ENCODE peak calls at places on chromosome 21, in nine cellular contexts. I, D, Q, K, C, G, O, X and R are unnamed samples.

GRCh38 chr21:30996728-30997127 is 41.5 kb downstream of the KRTAP19-8 start:
- DNase-seq in I (peak; percentile 14), D (no peak), Q (no peak), K (no peak), C (no peak), G (no peak), O (peak; percentile 11), X (no peak), R (no peak)

GRCh38 chr21:31191553-31191952 is 152.5 kb downstream of the TIAM1 start:
- DNase-seq in I (no peak), D (no peak), Q (no peak), K (no peak), C (no peak), G (no peak), O (no peak), X (no peak), R (no peak)

GRCh38 chr21:44684077-44684476 is 2.1 kb upstream of the KRTAP12-1 start:
- DNase-seq in I (no peak), D (no peak), Q (no peak), K (no peak), C (no peak), G (no peak), O (no peak), X (no peak), R (peak; percentile 56)

GRCh38 chr21:17854771-17855170 is 35.6 kb upstream of the C21orf91 start:
- DNase-seq in I (no peak), D (no peak), Q (no peak), K (no peak), C (no peak), G (no peak), O (no peak), X (no peak), R (no peak)

GRCh38 chr21:44801468-44802395 is at the start of gene UBE2G2:
- DNase-seq in I (peak; percentile 94), D (peak; percentile 58), Q (peak; percentile 89), K (peak; percentile 92), C (peak; percentile 83), G (peak; percentile 81), O (peak; percentile 83), X (peak; percentile 90), R (peak; percentile 96)

GRCh38 chr21:44837537-44837936 is 19.7 kb upstream of the SUMO3 start:
- DNase-seq in I (no peak), D (no peak), Q (no peak), K (peak; percentile 26), C (no peak), G (no peak), O (no peak), X (no peak), R (no peak)

GRCh38 chr21:29513535-29513934 is 214.8 kb downstream of the BACH1 start:
- DNase-seq in I (no peak), D (no peak), Q (no peak), K (no peak), C (no peak), G (no peak), O (no peak), X (no peak), R (no peak)

GRCh38 chr21:16082038-16082816 is 352.4 kb downstream of the USP25 start:
- DNase-seq in I (no peak), D (no peak), Q (no peak), K (no peak), C (no peak), G (no peak), O (peak; percentile 47), X (no peak), R (no peak)

GRCh38 chr21:15264084-15264483 is 199.3 kb upstream of the NRIP1 start:
- DNase-seq in I (no peak), D (no peak), Q (no peak), K (no peak), C (no peak), G (no peak), O (no peak), X (no peak), R (no peak)

GRCh38 chr21:16455978-16456377 is 726.2 kb downstream of the USP25 start:
- DNase-seq in I (no peak), D (no peak), Q (no peak), K (no peak), C (no peak), G (no peak), O (peak; percentile 4), X (peak; percentile 20), R (no peak)

GRCh38 chr21:14901482-14901958 is 163.3 kb downstream of the NRIP1 start:
- DNase-seq in I (no peak), D (no peak), Q (no peak), K (no peak), C (no peak), G (no peak), O (no peak), X (no peak), R (no peak)

GRCh38 chr21:28378026-28378425 is 614.7 kb downstream of the LTN1 start:
- DNase-seq in I (no peak), D (no peak), Q (no peak), K (no peak), C (no peak), G (no peak), O (no peak), X (no peak), R (no peak)

GRCh38 chr21:15731243-15731613 is 1.4 kb downstream of the USP25 start:
- DNase-seq in I (no peak), D (no peak), Q (no peak), K (no peak), C (no peak), G (no peak), O (no peak), X (no peak), R (no peak)

GRCh38 chr21:39721885-39722284 is 23.1 kb upstream of the IGSF5 start:
- DNase-seq in I (no peak), D (no peak), Q (no peak), K (no peak), C (no peak), G (no peak), O (no peak), X (no peak), R (no peak)

GRCh38 chr21:17512245-17513213 is at the start of gene CXADR:
- DNase-seq in I (no peak), D (no peak), Q (peak; percentile 93), K (no peak), C (peak; percentile 34), G (peak; percentile 94), O (peak; percentile 95), X (peak; percentile 89), R (no peak)

DNA sequence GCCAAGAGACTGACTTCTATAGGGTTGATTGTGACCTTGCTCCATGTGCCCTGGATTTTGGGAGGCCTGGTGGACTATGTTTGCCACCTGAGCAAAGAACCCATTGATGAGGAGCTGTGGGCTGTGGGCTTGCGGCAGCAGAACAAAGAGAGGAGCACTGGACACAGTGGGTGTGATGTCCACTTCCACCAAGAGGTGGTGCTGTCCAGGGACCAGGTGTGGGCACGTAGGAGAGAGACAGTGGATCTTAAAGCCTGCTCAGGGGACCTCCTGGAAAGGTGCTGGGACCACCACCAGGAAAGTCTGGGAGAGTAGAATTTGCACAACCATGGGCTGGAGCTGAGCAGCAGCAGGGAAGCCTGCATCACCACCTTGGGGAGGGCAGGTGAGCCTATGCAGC is 106.7 kb upstream of the ETS2 start:
- DNase-seq in I (no peak), D (no peak), Q (no peak), K (no peak), C (no peak), G (no peak), O (peak; percentile 43), X (peak; percentile 22), R (no peak)
- TF ChIP-seq CTCF in I (no peak), D (no peak), Q (no peak), K (no peak), C (no peak), G (peak; percentile 33), O (peak; percentile 52), X (peak; percentile 27), R (no peak)

GRCh38 chr21:42260121-42260520 is 41.2 kb downstream of the ABCG1 start:
- DNase-seq in I (no peak), D (no peak), Q (peak; percentile 36), K (peak; percentile 12), C (no peak), G (no peak), O (no peak), X (no peak), R (no peak)
- TF ChIP-seq CTCF in I (no peak), D (no peak), Q (no peak), K (no peak), C (no peak), G (no peak), O (no peak), X (no peak), R (no peak)

GRCh38 chr21:42409366-42409765 is 5.7 kb downstream of the UBASH3A start:
- DNase-seq in I (no peak), D (no peak), Q (no peak), K (no peak), C (no peak), G (no peak), O (no peak), X (no peak), R (no peak)

GRCh38 chr21:42413093-42413492 is 9.4 kb downstream of the UBASH3A start:
- DNase-seq in I (no peak), D (no peak), Q (no peak), K (no peak), C (no peak), G (no peak), O (no peak), X (no peak), R (no peak)

GRCh38 chr21:42412636-42412933 is 8.9 kb downstream of the UBASH3A start:
- DNase-seq in I (no peak), D (no peak), Q (no peak), K (no peak), C (no peak), G (no peak), O (no peak), X (no peak), R (no peak)

GRCh38 chr21:42411891-42412635 is 8.4 kb downstream of the UBASH3A start:
- DNase-seq in I (no peak), D (no peak), Q (no peak), K (no peak), C (no peak), G (no peak), O (no peak), X (peak; percentile 39), R (no peak)

GRCh38 chr21:42411197-42411869 is 7.6 kb downstream of the UBASH3A start:
- DNase-seq in I (no peak), D (no peak), Q (no peak), K (no peak), C (no peak), G (no peak), O (peak; percentile 56), X (peak; percentile 57), R (no peak)
- TF ChIP-seq CTCF in I (no peak), D (no peak), Q (no peak), K (no peak), C (no peak), G (peak; percentile 20), O (peak; percentile 25), X (no peak), R (peak; percentile 19)

DNA sequence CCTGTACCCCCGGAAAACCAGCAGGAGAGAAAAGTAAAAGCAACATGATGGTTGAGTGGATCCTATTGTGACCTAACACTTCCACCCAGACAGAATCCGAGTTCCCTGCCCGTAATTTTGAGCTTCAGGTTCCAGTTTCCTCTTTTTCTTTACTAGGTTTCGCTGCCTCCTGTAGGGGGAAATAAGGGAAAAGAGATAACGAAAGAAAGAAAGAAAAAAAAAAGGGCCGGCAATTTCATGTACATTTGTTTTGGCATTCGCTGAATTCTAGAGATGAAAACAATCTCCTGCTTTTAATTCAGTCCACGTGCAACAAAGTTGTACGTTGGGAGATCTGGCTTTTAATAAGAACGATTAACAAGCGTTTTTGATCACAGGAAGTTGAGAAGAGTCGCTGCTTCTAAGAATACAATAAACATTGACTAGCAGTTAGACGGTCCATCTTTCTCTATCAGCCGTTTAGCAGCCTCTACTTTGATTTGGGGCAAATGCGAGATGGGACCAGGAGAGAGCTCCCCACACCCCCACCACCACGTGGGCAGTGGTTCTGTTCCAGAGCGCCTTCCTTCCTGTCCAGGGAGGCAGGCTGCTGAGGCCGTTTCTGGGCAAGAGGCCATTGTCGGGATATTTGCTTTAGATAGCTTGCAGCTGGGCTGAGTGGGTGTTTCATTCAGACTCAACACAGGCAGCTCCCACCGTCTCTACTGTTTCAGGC is 155.9 kb upstream of the RUNX1 start:
- DNase-seq in I (no peak), D (no peak), Q (peak; percentile 67), K (peak; percentile 70), C (peak; percentile 90), G (no peak), O (peak; percentile 40), X (no peak), R (no peak)
- TF ChIP-seq CTCF in I (no peak), D (no peak), Q (no peak), K (no peak), C (no peak), G (no peak), O (peak; percentile 44), X (no peak), R (no peak)